ENCODE peak calls at places on chromosome 15, in ten cellular contexts. One of them, this sample, is unnamed.

GRCh38 chr15:51982013-51982769 is 10.6 kb upstream of the LEO1 start:
- DNase-seq in naive thymus-derived CD8-positive, alpha-beta T cell: peak
- DNase-seq in activated T-helper 1 cell treated with anti-CD3 and anti-CD28 coated beads, Interleukin-12 subunit alpha, Interleukin-12 subunit beta, Interleukin-2, Interleukin-4 antibody, amounts not matched to agents 30 ng/mL and 10 ng/mL and 1 ng/mL, durations not matched to agents 14 hours and 24 hours and 36 hours: peak
- DNase-seq in NCI-H748 treated with DMSO at 0.1 percent for 48 hours: peak
- DNase-seq in stimulated activated CD4-positive, alpha-beta T cell treated with anti-CD3 and anti-CD28 coated beads, Interleukin-1b, Interleukin-23, amount 100 ng/mL, for 24 hours: peak
- DNase-seq in SK-N-SH: peak
- DNase-seq in SJSA1: peak
- DNase-seq in cardiac muscle cell: peak
- DNase-seq in germinal center: peak
- DNase-seq in NCI-H524: peak
- DNase-seq in this sample: peak

GRCh38 chr15:91271565-91272153 is 171.6 kb downstream of the SV2B start:
- DNase-seq in SK-N-SH: peak
- DNase-seq in stimulated activated CD4-positive, alpha-beta T cell treated with anti-CD3 and anti-CD28 coated beads, Interleukin-1b, Interleukin-23, amount 100 ng/mL, for 24 hours: peak
- DNase-seq in cardiac muscle cell: peak
- DNase-seq in germinal center: peak
- DNase-seq in NCI-H524: peak
- DNase-seq in activated T-helper 1 cell treated with anti-CD3 and anti-CD28 coated beads, Interleukin-12 subunit alpha, Interleukin-12 subunit beta, Interleukin-2, Interleukin-4 antibody, amounts not matched to agents 30 ng/mL and 10 ng/mL and 1 ng/mL, durations not matched to agents 14 hours and 24 hours and 36 hours: peak
- DNase-seq in naive thymus-derived CD8-positive, alpha-beta T cell: peak
- DNase-seq in SJSA1: peak
- DNase-seq in NCI-H748 treated with DMSO at 0.1 percent for 48 hours: peak
- DNase-seq in this sample: peak

GRCh38 chr15:32993285-32993684 is 201.2 kb downstream of the FMN1 start:
- DNase-seq in SK-N-SH: peak
- DNase-seq in NCI-H748 treated with DMSO at 0.1 percent for 48 hours: peak
- DNase-seq in stimulated activated CD4-positive, alpha-beta T cell treated with anti-CD3 and anti-CD28 coated beads, Interleukin-1b, Interleukin-23, amount 100 ng/mL, for 24 hours: no peak
- DNase-seq in NCI-H524: peak
- DNase-seq in naive thymus-derived CD8-positive, alpha-beta T cell: no peak
- DNase-seq in cardiac muscle cell: peak
- DNase-seq in SJSA1: no peak
- DNase-seq in activated T-helper 1 cell treated with anti-CD3 and anti-CD28 coated beads, Interleukin-12 subunit alpha, Interleukin-12 subunit beta, Interleukin-2, Interleukin-4 antibody, amounts not matched to agents 30 ng/mL and 10 ng/mL and 1 ng/mL, durations not matched to agents 14 hours and 24 hours and 36 hours: no peak
- DNase-seq in germinal center: no peak
- DNase-seq in this sample: no peak

GRCh38 chr15:63985221-63986184 is 60.8 kb downstream of the DAPK2 start:
- DNase-seq in activated T-helper 1 cell treated with anti-CD3 and anti-CD28 coated beads, Interleukin-12 subunit alpha, Interleukin-12 subunit beta, Interleukin-2, Interleukin-4 antibody, amounts not matched to agents 30 ng/mL and 10 ng/mL and 1 ng/mL, durations not matched to agents 14 hours and 24 hours and 36 hours: no peak
- DNase-seq in germinal center: no peak
- DNase-seq in naive thymus-derived CD8-positive, alpha-beta T cell: no peak
- DNase-seq in stimulated activated CD4-positive, alpha-beta T cell treated with anti-CD3 and anti-CD28 coated beads, Interleukin-1b, Interleukin-23, amount 100 ng/mL, for 24 hours: no peak
- DNase-seq in NCI-H748 treated with DMSO at 0.1 percent for 48 hours: no peak
- DNase-seq in NCI-H524: no peak
- DNase-seq in cardiac muscle cell: no peak
- DNase-seq in SK-N-SH: no peak
- DNase-seq in SJSA1: no peak
- DNase-seq in this sample: no peak

GRCh38 chr15:32683906-32684584 is 33.8 kb upstream of the GREM1 start:
- DNase-seq in SJSA1: no peak
- DNase-seq in cardiac muscle cell: peak
- DNase-seq in activated T-helper 1 cell treated with anti-CD3 and anti-CD28 coated beads, Interleukin-12 subunit alpha, Interleukin-12 subunit beta, Interleukin-2, Interleukin-4 antibody, amounts not matched to agents 30 ng/mL and 10 ng/mL and 1 ng/mL, durations not matched to agents 14 hours and 24 hours and 36 hours: no peak
- DNase-seq in NCI-H524: no peak
- DNase-seq in stimulated activated CD4-positive, alpha-beta T cell treated with anti-CD3 and anti-CD28 coated beads, Interleukin-1b, Interleukin-23, amount 100 ng/mL, for 24 hours: no peak
- DNase-seq in NCI-H748 treated with DMSO at 0.1 percent for 48 hours: no peak
- DNase-seq in naive thymus-derived CD8-positive, alpha-beta T cell: no peak
- DNase-seq in germinal center: no peak
- DNase-seq in SK-N-SH: no peak
- DNase-seq in this sample: no peak

GRCh38 chr15:25787855-25788521 is 75.1 kb downstream of the ATP10A start:
- DNase-seq in SK-N-SH: no peak
- DNase-seq in germinal center: no peak
- DNase-seq in stimulated activated CD4-positive, alpha-beta T cell treated with anti-CD3 and anti-CD28 coated beads, Interleukin-1b, Interleukin-23, amount 100 ng/mL, for 24 hours: no peak
- DNase-seq in NCI-H748 treated with DMSO at 0.1 percent for 48 hours: no peak
- DNase-seq in activated T-helper 1 cell treated with anti-CD3 and anti-CD28 coated beads, Interleukin-12 subunit alpha, Interleukin-12 subunit beta, Interleukin-2, Interleukin-4 antibody, amounts not matched to agents 30 ng/mL and 10 ng/mL and 1 ng/mL, durations not matched to agents 14 hours and 24 hours and 36 hours: no peak
- DNase-seq in SJSA1: peak
- DNase-seq in cardiac muscle cell: peak
- DNase-seq in NCI-H524: peak
- DNase-seq in naive thymus-derived CD8-positive, alpha-beta T cell: no peak
- DNase-seq in this sample: no peak

GRCh38 chr15:101070502-101071273 is 151.5 kb downstream of the LRRK1 start:
- DNase-seq in SJSA1: peak
- DNase-seq in SK-N-SH: no peak
- DNase-seq in NCI-H524: no peak
- DNase-seq in stimulated activated CD4-positive, alpha-beta T cell treated with anti-CD3 and anti-CD28 coated beads, Interleukin-1b, Interleukin-23, amount 100 ng/mL, for 24 hours: no peak
- DNase-seq in naive thymus-derived CD8-positive, alpha-beta T cell: no peak
- DNase-seq in activated T-helper 1 cell treated with anti-CD3 and anti-CD28 coated beads, Interleukin-12 subunit alpha, Interleukin-12 subunit beta, Interleukin-2, Interleukin-4 antibody, amounts not matched to agents 30 ng/mL and 10 ng/mL and 1 ng/mL, durations not matched to agents 14 hours and 24 hours and 36 hours: no peak
- DNase-seq in germinal center: no peak
- DNase-seq in NCI-H748 treated with DMSO at 0.1 percent for 48 hours: peak
- DNase-seq in cardiac muscle cell: peak
- DNase-seq in this sample: no peak

GRCh38 chr15:66936864-66937245 is 128.5 kb upstream of the SMAD3 start:
- DNase-seq in germinal center: no peak
- DNase-seq in activated T-helper 1 cell treated with anti-CD3 and anti-CD28 coated beads, Interleukin-12 subunit alpha, Interleukin-12 subunit beta, Interleukin-2, Interleukin-4 antibody, amounts not matched to agents 30 ng/mL and 10 ng/mL and 1 ng/mL, durations not matched to agents 14 hours and 24 hours and 36 hours: no peak
- DNase-seq in cardiac muscle cell: peak
- DNase-seq in naive thymus-derived CD8-positive, alpha-beta T cell: no peak
- DNase-seq in SK-N-SH: no peak
- DNase-seq in NCI-H524: no peak
- DNase-seq in NCI-H748 treated with DMSO at 0.1 percent for 48 hours: no peak
- DNase-seq in SJSA1: no peak
- DNase-seq in stimulated activated CD4-positive, alpha-beta T cell treated with anti-CD3 and anti-CD28 coated beads, Interleukin-1b, Interleukin-23, amount 100 ng/mL, for 24 hours: no peak
- DNase-seq in this sample: no peak

GRCh38 chr15:70219256-70219919 is 121.7 kb upstream of the TLE3 start:
- DNase-seq in naive thymus-derived CD8-positive, alpha-beta T cell: no peak
- DNase-seq in SK-N-SH: no peak
- DNase-seq in NCI-H524: no peak
- DNase-seq in germinal center: no peak
- DNase-seq in cardiac muscle cell: no peak
- DNase-seq in NCI-H748 treated with DMSO at 0.1 percent for 48 hours: no peak
- DNase-seq in stimulated activated CD4-positive, alpha-beta T cell treated with anti-CD3 and anti-CD28 coated beads, Interleukin-1b, Interleukin-23, amount 100 ng/mL, for 24 hours: no peak
- DNase-seq in SJSA1: no peak
- DNase-seq in activated T-helper 1 cell treated with anti-CD3 and anti-CD28 coated beads, Interleukin-12 subunit alpha, Interleukin-12 subunit beta, Interleukin-2, Interleukin-4 antibody, amounts not matched to agents 30 ng/mL and 10 ng/mL and 1 ng/mL, durations not matched to agents 14 hours and 24 hours and 36 hours: no peak
- DNase-seq in this sample: no peak

GRCh38 chr15:49427369-49427768 is 4.3 kb downstream of the FGF7 start:
- DNase-seq in activated T-helper 1 cell treated with anti-CD3 and anti-CD28 coated beads, Interleukin-12 subunit alpha, Interleukin-12 subunit beta, Interleukin-2, Interleukin-4 antibody, amounts not matched to agents 30 ng/mL and 10 ng/mL and 1 ng/mL, durations not matched to agents 14 hours and 24 hours and 36 hours: no peak
- DNase-seq in SK-N-SH: no peak
- DNase-seq in germinal center: no peak
- DNase-seq in cardiac muscle cell: no peak
- DNase-seq in NCI-H524: no peak
- DNase-seq in SJSA1: no peak
- DNase-seq in naive thymus-derived CD8-positive, alpha-beta T cell: no peak
- DNase-seq in NCI-H748 treated with DMSO at 0.1 percent for 48 hours: no peak
- DNase-seq in stimulated activated CD4-positive, alpha-beta T cell treated with anti-CD3 and anti-CD28 coated beads, Interleukin-1b, Interleukin-23, amount 100 ng/mL, for 24 hours: no peak
- DNase-seq in this sample: no peak

GRCh38 chr15:33067456-33067855 is 127.1 kb downstream of the FMN1 start:
- DNase-seq in SK-N-SH: no peak
- DNase-seq in naive thymus-derived CD8-positive, alpha-beta T cell: no peak
- DNase-seq in NCI-H748 treated with DMSO at 0.1 percent for 48 hours: no peak
- DNase-seq in SJSA1: no peak
- DNase-seq in stimulated activated CD4-positive, alpha-beta T cell treated with anti-CD3 and anti-CD28 coated beads, Interleukin-1b, Interleukin-23, amount 100 ng/mL, for 24 hours: no peak
- DNase-seq in activated T-helper 1 cell treated with anti-CD3 and anti-CD28 coated beads, Interleukin-12 subunit alpha, Interleukin-12 subunit beta, Interleukin-2, Interleukin-4 antibody, amounts not matched to agents 30 ng/mL and 10 ng/mL and 1 ng/mL, durations not matched to agents 14 hours and 24 hours and 36 hours: no peak
- DNase-seq in cardiac muscle cell: peak
- DNase-seq in germinal center: no peak
- DNase-seq in NCI-H524: no peak
- DNase-seq in this sample: no peak

GRCh38 chr15:26243382-26243781 is 380.3 kb upstream of the ATP10A start:
- DNase-seq in NCI-H748 treated with DMSO at 0.1 percent for 48 hours: no peak
- DNase-seq in germinal center: no peak
- DNase-seq in naive thymus-derived CD8-positive, alpha-beta T cell: no peak
- DNase-seq in NCI-H524: no peak
- DNase-seq in SJSA1: no peak
- DNase-seq in cardiac muscle cell: no peak
- DNase-seq in activated T-helper 1 cell treated with anti-CD3 and anti-CD28 coated beads, Interleukin-12 subunit alpha, Interleukin-12 subunit beta, Interleukin-2, Interleukin-4 antibody, amounts not matched to agents 30 ng/mL and 10 ng/mL and 1 ng/mL, durations not matched to agents 14 hours and 24 hours and 36 hours: no peak
- DNase-seq in stimulated activated CD4-positive, alpha-beta T cell treated with anti-CD3 and anti-CD28 coated beads, Interleukin-1b, Interleukin-23, amount 100 ng/mL, for 24 hours: no peak
- DNase-seq in SK-N-SH: no peak
- DNase-seq in this sample: no peak

GRCh38 chr15:74406992-74407705 is 26.6 kb downstream of the SEMA7A start:
- DNase-seq in NCI-H524: no peak
- DNase-seq in NCI-H748 treated with DMSO at 0.1 percent for 48 hours: no peak
- DNase-seq in activated T-helper 1 cell treated with anti-CD3 and anti-CD28 coated beads, Interleukin-12 subunit alpha, Interleukin-12 subunit beta, Interleukin-2, Interleukin-4 antibody, amounts not matched to agents 30 ng/mL and 10 ng/mL and 1 ng/mL, durations not matched to agents 14 hours and 24 hours and 36 hours: no peak
- DNase-seq in naive thymus-derived CD8-positive, alpha-beta T cell: no peak
- DNase-seq in SJSA1: peak
- DNase-seq in stimulated activated CD4-positive, alpha-beta T cell treated with anti-CD3 and anti-CD28 coated beads, Interleukin-1b, Interleukin-23, amount 100 ng/mL, for 24 hours: no peak
- DNase-seq in germinal center: no peak
- DNase-seq in SK-N-SH: no peak
- DNase-seq in cardiac muscle cell: peak
- DNase-seq in this sample: no peak

GRCh38 chr15:59303136-59303535 is 69.5 kb downstream of the MYO1E start:
- DNase-seq in SJSA1: no peak
- DNase-seq in activated T-helper 1 cell treated with anti-CD3 and anti-CD28 coated beads, Interleukin-12 subunit alpha, Interleukin-12 subunit beta, Interleukin-2, Interleukin-4 antibody, amounts not matched to agents 30 ng/mL and 10 ng/mL and 1 ng/mL, durations not matched to agents 14 hours and 24 hours and 36 hours: no peak
- DNase-seq in naive thymus-derived CD8-positive, alpha-beta T cell: no peak
- DNase-seq in stimulated activated CD4-positive, alpha-beta T cell treated with anti-CD3 and anti-CD28 coated beads, Interleukin-1b, Interleukin-23, amount 100 ng/mL, for 24 hours: no peak
- DNase-seq in SK-N-SH: no peak
- DNase-seq in NCI-H524: no peak
- DNase-seq in germinal center: no peak
- DNase-seq in NCI-H748 treated with DMSO at 0.1 percent for 48 hours: no peak
- DNase-seq in cardiac muscle cell: no peak
- DNase-seq in this sample: no peak

GRCh38 chr15:89845305-89845893 is 30.7 kb upstream of the ANPEP start:
- DNase-seq in SK-N-SH: no peak
- DNase-seq in activated T-helper 1 cell treated with anti-CD3 and anti-CD28 coated beads, Interleukin-12 subunit alpha, Interleukin-12 subunit beta, Interleukin-2, Interleukin-4 antibody, amounts not matched to agents 30 ng/mL and 10 ng/mL and 1 ng/mL, durations not matched to agents 14 hours and 24 hours and 36 hours: no peak
- DNase-seq in stimulated activated CD4-positive, alpha-beta T cell treated with anti-CD3 and anti-CD28 coated beads, Interleukin-1b, Interleukin-23, amount 100 ng/mL, for 24 hours: no peak
- DNase-seq in SJSA1: peak
- DNase-seq in germinal center: no peak
- DNase-seq in NCI-H524: no peak
- DNase-seq in NCI-H748 treated with DMSO at 0.1 percent for 48 hours: no peak
- DNase-seq in cardiac muscle cell: peak
- DNase-seq in naive thymus-derived CD8-positive, alpha-beta T cell: no peak
- DNase-seq in this sample: no peak

GRCh38 chr15:40809051-40809450 is 1.8 kb upstream of the DNAJC17 start:
- DNase-seq in germinal center: no peak
- DNase-seq in naive thymus-derived CD8-positive, alpha-beta T cell: no peak
- DNase-seq in NCI-H524: no peak
- DNase-seq in cardiac muscle cell: no peak
- DNase-seq in SJSA1: no peak
- DNase-seq in activated T-helper 1 cell treated with anti-CD3 and anti-CD28 coated beads, Interleukin-12 subunit alpha, Interleukin-12 subunit beta, Interleukin-2, Interleukin-4 antibody, amounts not matched to agents 30 ng/mL and 10 ng/mL and 1 ng/mL, durations not matched to agents 14 hours and 24 hours and 36 hours: no peak
- DNase-seq in NCI-H748 treated with DMSO at 0.1 percent for 48 hours: no peak
- DNase-seq in stimulated activated CD4-positive, alpha-beta T cell treated with anti-CD3 and anti-CD28 coated beads, Interleukin-1b, Interleukin-23, amount 100 ng/mL, for 24 hours: no peak
- DNase-seq in SK-N-SH: no peak
- DNase-seq in this sample: no peak

GRCh38 chr15:90062023-90062728 is 40.1 kb downstream of the IDH2 start:
- DNase-seq in NCI-H748 treated with DMSO at 0.1 percent for 48 hours: peak
- DNase-seq in activated T-helper 1 cell treated with anti-CD3 and anti-CD28 coated beads, Interleukin-12 subunit alpha, Interleukin-12 subunit beta, Interleukin-2, Interleukin-4 antibody, amounts not matched to agents 30 ng/mL and 10 ng/mL and 1 ng/mL, durations not matched to agents 14 hours and 24 hours and 36 hours: no peak
- DNase-seq in cardiac muscle cell: peak
- DNase-seq in SJSA1: no peak
- DNase-seq in stimulated activated CD4-positive, alpha-beta T cell treated with anti-CD3 and anti-CD28 coated beads, Interleukin-1b, Interleukin-23, amount 100 ng/mL, for 24 hours: no peak
- DNase-seq in NCI-H524: no peak
- DNase-seq in SK-N-SH: no peak
- DNase-seq in germinal center: no peak
- DNase-seq in naive thymus-derived CD8-positive, alpha-beta T cell: peak
- DNase-seq in this sample: no peak

GRCh38 chr15:100732359-100733055 is 130.1 kb downstream of the ASB7 start:
- DNase-seq in activated T-helper 1 cell treated with anti-CD3 and anti-CD28 coated beads, Interleukin-12 subunit alpha, Interleukin-12 subunit beta, Interleukin-2, Interleukin-4 antibody, amounts not matched to agents 30 ng/mL and 10 ng/mL and 1 ng/mL, durations not matched to agents 14 hours and 24 hours and 36 hours: no peak
- DNase-seq in NCI-H748 treated with DMSO at 0.1 percent for 48 hours: no peak
- DNase-seq in cardiac muscle cell: no peak
- DNase-seq in NCI-H524: no peak
- DNase-seq in germinal center: no peak
- DNase-seq in stimulated activated CD4-positive, alpha-beta T cell treated with anti-CD3 and anti-CD28 coated beads, Interleukin-1b, Interleukin-23, amount 100 ng/mL, for 24 hours: no peak
- DNase-seq in SK-N-SH: no peak
- DNase-seq in naive thymus-derived CD8-positive, alpha-beta T cell: no peak
- DNase-seq in SJSA1: no peak
- DNase-seq in this sample: no peak

GRCh38 chr15:69498987-69499386 is 46.4 kb downstream of the RPLP1 start:
- DNase-seq in germinal center: no peak
- DNase-seq in NCI-H748 treated with DMSO at 0.1 percent for 48 hours: no peak
- DNase-seq in NCI-H524: no peak
- DNase-seq in activated T-helper 1 cell treated with anti-CD3 and anti-CD28 coated beads, Interleukin-12 subunit alpha, Interleukin-12 subunit beta, Interleukin-2, Interleukin-4 antibody, amounts not matched to agents 30 ng/mL and 10 ng/mL and 1 ng/mL, durations not matched to agents 14 hours and 24 hours and 36 hours: no peak
- DNase-seq in cardiac muscle cell: no peak
- DNase-seq in naive thymus-derived CD8-positive, alpha-beta T cell: no peak
- DNase-seq in stimulated activated CD4-positive, alpha-beta T cell treated with anti-CD3 and anti-CD28 coated beads, Interleukin-1b, Interleukin-23, amount 100 ng/mL, for 24 hours: no peak
- DNase-seq in SJSA1: no peak
- DNase-seq in SK-N-SH: no peak
- DNase-seq in this sample: no peak

GRCh38 chr15:99598296-99598695 is 32.5 kb downstream of the MEF2A start:
- DNase-seq in NCI-H524: no peak
- DNase-seq in activated T-helper 1 cell treated with anti-CD3 and anti-CD28 coated beads, Interleukin-12 subunit alpha, Interleukin-12 subunit beta, Interleukin-2, Interleukin-4 antibody, amounts not matched to agents 30 ng/mL and 10 ng/mL and 1 ng/mL, durations not matched to agents 14 hours and 24 hours and 36 hours: no peak
- DNase-seq in germinal center: no peak
- DNase-seq in NCI-H748 treated with DMSO at 0.1 percent for 48 hours: no peak
- DNase-seq in SK-N-SH: no peak
- DNase-seq in cardiac muscle cell: no peak
- DNase-seq in naive thymus-derived CD8-positive, alpha-beta T cell: no peak
- DNase-seq in SJSA1: no peak
- DNase-seq in stimulated activated CD4-positive, alpha-beta T cell treated with anti-CD3 and anti-CD28 coated beads, Interleukin-1b, Interleukin-23, amount 100 ng/mL, for 24 hours: no peak
- DNase-seq in this sample: no peak

GRCh38 chr15:58522865-58523264 is 91.1 kb downstream of the LIPC start:
- DNase-seq in NCI-H748 treated with DMSO at 0.1 percent for 48 hours: no peak
- DNase-seq in germinal center: no peak
- DNase-seq in stimulated activated CD4-positive, alpha-beta T cell treated with anti-CD3 and anti-CD28 coated beads, Interleukin-1b, Interleukin-23, amount 100 ng/mL, for 24 hours: no peak
- DNase-seq in NCI-H524: peak
- DNase-seq in cardiac muscle cell: no peak
- DNase-seq in SK-N-SH: no peak
- DNase-seq in activated T-helper 1 cell treated with anti-CD3 and anti-CD28 coated beads, Interleukin-12 subunit alpha, Interleukin-12 subunit beta, Interleukin-2, Interleukin-4 antibody, amounts not matched to agents 30 ng/mL and 10 ng/mL and 1 ng/mL, durations not matched to agents 14 hours and 24 hours and 36 hours: no peak
- DNase-seq in SJSA1: no peak
- DNase-seq in naive thymus-derived CD8-positive, alpha-beta T cell: no peak
- DNase-seq in this sample: no peak

This sample was measured in GM19239.